ENCODE peak calls at places on chromosomes 13 and 19, in four cellular contexts. M is OCI-LY7, Y is PC-3, N is SK-N-SH. J is an unnamed sample.

GRCh38 chr13:51584731-51585191 is 499 bp downstream of the WDFY2 start:
- DNase-seq in Y (peak; percentile 48), N (peak; percentile 65), M (peak; percentile 85), J (peak; percentile 81)

GRCh38 chr19:44752123-44752815 is 3.8 kb downstream of the BCL3 start:
- DNase-seq in M (peak; percentile 76), Y (no peak), N (no peak), J (no peak)

GRCh38 chr13:45219938-45220375 is 19.1 kb upstream of the KCTD4 start:
- DNase-seq in N (no peak), Y (peak; percentile 93), M (no peak), J (no peak)

GRCh38 chr13:29156136-29156535 is 336.0 kb downstream of the MTUS2 start:
- DNase-seq in N (no peak), Y (no peak), M (no peak), J (no peak)

GRCh38 chr13:51230473-51231105 is 8.4 kb downstream of the FAM124A start:
- DNase-seq in Y (no peak), M (no peak), N (no peak), J (peak; percentile 41)

GRCh38 chr19:39515551-39516191 is 732 bp downstream of the SELENOV start:
- DNase-seq in Y (no peak), M (no peak), N (no peak), J (peak; percentile 54)

GRCh38 chr19:497861-498590 is 1.7 kb downstream of the MADCAM1 start:
- DNase-seq in M (no peak), N (peak; percentile 53), Y (no peak), J (peak; percentile 27)

GRCh38 chr19:50226536-50226935 is 23.1 kb downstream of the MYH14 start:
- DNase-seq in N (no peak), Y (no peak), M (no peak), J (no peak)

GRCh38 chr13:107250626-107251025 is 682.7 kb upstream of the ARGLU1 start:
- DNase-seq in N (no peak), Y (no peak), M (no peak), J (no peak)

GRCh38 chr19:12675377-12675776 is 6.3 kb downstream of the DHPS start:
- DNase-seq in Y (no peak), N (no peak), M (no peak), J (no peak)

GRCh38 chr19:51295382-51296126 is 15.9 kb upstream of the IGLON5 start:
- DNase-seq in M (no peak), N (no peak), Y (no peak), J (no peak)

GRCh38 chr19:34667349-34668076 is 9.4 kb downstream of the SCGB2B2 start:
- DNase-seq in Y (peak; percentile 4), N (no peak), M (peak; percentile 12), J (no peak)

DNA sequence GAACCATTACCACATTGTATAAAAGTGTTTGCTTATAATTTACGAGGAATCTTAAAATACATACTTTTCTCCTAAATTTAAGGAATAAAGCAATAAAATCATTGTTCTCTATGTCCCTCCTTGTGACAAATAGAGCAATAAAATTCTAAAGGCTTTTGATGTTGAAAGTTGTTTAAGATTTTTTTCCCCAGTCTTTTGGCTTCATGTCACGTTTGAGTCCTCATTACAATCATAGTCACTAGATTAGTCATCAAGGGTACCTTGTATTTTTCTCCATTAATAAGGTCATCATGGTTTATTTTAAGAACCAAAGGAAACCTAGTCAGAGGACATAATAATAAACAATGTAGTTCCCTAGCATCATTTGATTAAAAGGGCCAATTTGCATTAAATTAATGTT is 3.2 kb downstream of the WBP4 start:
- DNase-seq in N (no peak), M (no peak), Y (peak; percentile 68), J (no peak)
- TF ChIP-seq EZH2phosphoT487 in N (no peak), M (no peak), Y (no peak), J (no peak)

GRCh38 chr13:105721056-105721455 is 814.4 kb downstream of the EFNB2 start:
- DNase-seq in Y (no peak), M (no peak), N (no peak), J (no peak)
- TF ChIP-seq EZH2phosphoT487 in Y (no peak), M (no peak), N (no peak), J (no peak)

DNA sequence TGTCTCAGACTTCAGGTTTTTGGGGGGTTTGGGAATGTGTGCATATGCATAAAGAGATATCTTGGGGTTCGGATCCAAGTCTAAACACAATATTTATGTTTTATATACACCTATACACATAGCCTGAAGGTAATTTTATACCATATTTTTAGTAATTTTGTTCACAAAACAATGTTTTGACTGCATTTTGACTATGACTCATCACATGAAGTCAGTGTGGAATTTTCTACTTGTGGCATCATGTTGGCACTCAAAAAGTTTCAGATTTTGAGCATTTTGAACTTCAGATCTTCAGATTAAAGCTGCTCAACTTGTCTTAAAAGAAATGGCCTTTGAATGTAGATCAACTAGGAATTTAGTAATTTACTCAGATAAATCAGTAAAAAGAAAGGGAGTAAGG is 712.9 kb upstream of the GPC6 start:
- DNase-seq in Y (no peak), M (peak; percentile 0), N (no peak), J (no peak)
- TF ChIP-seq EZH2phosphoT487 in Y (no peak), M (no peak), N (no peak), J (no peak)

GRCh38 chr13:105340061-105340606 is 1195.3 kb downstream of the EFNB2 start:
- DNase-seq in M (no peak), Y (no peak), N (peak; percentile 4), J (no peak)
- TF ChIP-seq EZH2phosphoT487 in M (no peak), Y (no peak), N (no peak), J (no peak)

GRCh38 chr13:49023441-49023840 is 47.7 kb downstream of the FNDC3A start:
- DNase-seq in Y (peak; percentile 83), N (no peak), M (no peak), J (no peak)
- TF ChIP-seq EZH2phosphoT487 in Y (no peak), N (no peak), M (no peak), J (no peak)

J was measured in hepatocyte.